ENCODE peak calls at places on chromosomes 16 and 17, in nine cellular contexts. One of them, this sample, is unnamed.

GRCh38 chr17:64615025-64615677 is 47.0 kb downstream of the SMURF2 start:
- DNase-seq in CD8-positive, alpha-beta T cell: no peak
- DNase-seq in psoas muscle: no peak
- DNase-seq in MM.1S: no peak
- DNase-seq in stomach: no peak
- DNase-seq in dorsolateral prefrontal cortex: no peak
- DNase-seq in body of pancreas: no peak
- DNase-seq in pancreas: no peak
- DNase-seq in aorta: no peak
- DNase-seq in this sample: no peak

GRCh38 chr17:71963791-71964190 is 157.0 kb upstream of the SOX9 start:
- DNase-seq in MM.1S: no peak
- DNase-seq in CD8-positive, alpha-beta T cell: no peak
- DNase-seq in aorta: no peak
- DNase-seq in dorsolateral prefrontal cortex: no peak
- DNase-seq in psoas muscle: no peak
- DNase-seq in body of pancreas: no peak
- DNase-seq in stomach: no peak
- DNase-seq in pancreas: no peak
- DNase-seq in this sample: no peak

GRCh38 chr16:81745704-81746558 is 33.2 kb upstream of the PLCG2 start:
- DNase-seq in dorsolateral prefrontal cortex: peak; percentile 80
- DNase-seq in psoas muscle: peak; percentile 57
- DNase-seq in aorta: peak; percentile 89
- DNase-seq in stomach: peak; percentile 71
- DNase-seq in MM.1S: peak; percentile 63
- DNase-seq in body of pancreas: peak; percentile 67
- DNase-seq in pancreas: peak; percentile 70
- DNase-seq in CD8-positive, alpha-beta T cell: peak; percentile 74
- DNase-seq in this sample: peak; percentile 81

GRCh38 chr17:2084766-2085647 is 30.1 kb downstream of the HIC1 start:
- DNase-seq in aorta: no peak
- DNase-seq in CD8-positive, alpha-beta T cell: no peak
- DNase-seq in MM.1S: no peak
- DNase-seq in dorsolateral prefrontal cortex: no peak
- DNase-seq in pancreas: no peak
- DNase-seq in body of pancreas: no peak
- DNase-seq in psoas muscle: peak; percentile 68
- DNase-seq in stomach: no peak
- DNase-seq in this sample: no peak

GRCh38 chr16:85275533-85276249 is 163.4 kb upstream of the CIBAR2 start:
- DNase-seq in aorta: peak; percentile 93
- DNase-seq in dorsolateral prefrontal cortex: peak; percentile 81
- DNase-seq in CD8-positive, alpha-beta T cell: peak; percentile 51
- DNase-seq in stomach: peak; percentile 77
- DNase-seq in MM.1S: peak; percentile 9
- DNase-seq in pancreas: peak; percentile 73
- DNase-seq in psoas muscle: peak; percentile 76
- DNase-seq in body of pancreas: peak; percentile 69
- DNase-seq in this sample: peak; percentile 65

GRCh38 chr17:81912441-81913309 is 1.5 kb upstream of the PCYT2 start:
- DNase-seq in pancreas: no peak
- DNase-seq in MM.1S: no peak
- DNase-seq in CD8-positive, alpha-beta T cell: no peak
- DNase-seq in psoas muscle: no peak
- DNase-seq in dorsolateral prefrontal cortex: no peak
- DNase-seq in aorta: no peak
- DNase-seq in stomach: peak; percentile 65
- DNase-seq in body of pancreas: no peak
- DNase-seq in this sample: no peak

GRCh38 chr16:75097941-75098897 is 18.4 kb downstream of the LDHD start:
- DNase-seq in psoas muscle: no peak
- DNase-seq in pancreas: no peak
- DNase-seq in body of pancreas: no peak
- DNase-seq in MM.1S: no peak
- DNase-seq in CD8-positive, alpha-beta T cell: peak; percentile 25
- DNase-seq in dorsolateral prefrontal cortex: no peak
- DNase-seq in stomach: peak; percentile 47
- DNase-seq in aorta: no peak
- DNase-seq in this sample: peak; percentile 60

GRCh38 chr17:38663964-38664644 is 10.7 kb downstream of the EPOP start:
- DNase-seq in dorsolateral prefrontal cortex: no peak
- DNase-seq in stomach: no peak
- DNase-seq in MM.1S: no peak
- DNase-seq in aorta: no peak
- DNase-seq in psoas muscle: no peak
- DNase-seq in CD8-positive, alpha-beta T cell: no peak
- DNase-seq in body of pancreas: no peak
- DNase-seq in pancreas: no peak
- DNase-seq in this sample: no peak

GRCh38 chr17:78131172-78132085 is 858 bp downstream of the TMC8 start:
- DNase-seq in body of pancreas: no peak
- DNase-seq in aorta: peak; percentile 82
- DNase-seq in stomach: no peak
- DNase-seq in MM.1S: peak; percentile 35
- DNase-seq in pancreas: no peak
- DNase-seq in dorsolateral prefrontal cortex: no peak
- DNase-seq in psoas muscle: no peak
- DNase-seq in CD8-positive, alpha-beta T cell: no peak
- DNase-seq in this sample: no peak

GRCh38 chr16:76428858-76429257 is 151.7 kb downstream of the CNTNAP4 start:
- DNase-seq in aorta: no peak
- DNase-seq in CD8-positive, alpha-beta T cell: no peak
- DNase-seq in psoas muscle: no peak
- DNase-seq in dorsolateral prefrontal cortex: no peak
- DNase-seq in body of pancreas: peak; percentile 10
- DNase-seq in stomach: no peak
- DNase-seq in pancreas: no peak
- DNase-seq in MM.1S: no peak
- DNase-seq in this sample: no peak

GRCh38 chr17:19533718-19534561 is at the start of gene SLC47A1:
- DNase-seq in pancreas: no peak
- DNase-seq in aorta: peak; percentile 84
- DNase-seq in MM.1S: peak; percentile 50
- DNase-seq in body of pancreas: peak; percentile 13
- DNase-seq in stomach: no peak
- DNase-seq in psoas muscle: peak; percentile 58
- DNase-seq in CD8-positive, alpha-beta T cell: peak; percentile 7
- DNase-seq in dorsolateral prefrontal cortex: no peak
- DNase-seq in this sample: no peak

GRCh38 chr16:57043248-57043647 is 49.1 kb upstream of the CPNE2 start:
- DNase-seq in aorta: no peak
- DNase-seq in MM.1S: no peak
- DNase-seq in pancreas: no peak
- DNase-seq in body of pancreas: no peak
- DNase-seq in CD8-positive, alpha-beta T cell: no peak
- DNase-seq in psoas muscle: no peak
- DNase-seq in stomach: no peak
- DNase-seq in dorsolateral prefrontal cortex: no peak
- DNase-seq in this sample: no peak
- H3K27ac ChIP-seq in aorta: no peak overlapping the region
- H3K27ac ChIP-seq in MM.1S: no peak overlapping the region
- H3K27ac ChIP-seq in pancreas: no peak overlapping the region
- H3K27ac ChIP-seq in body of pancreas: no peak overlapping the region
- H3K27ac ChIP-seq in CD8-positive, alpha-beta T cell: peak overlapping the region; percentile 53
- H3K27ac ChIP-seq in psoas muscle: no peak overlapping the region
- H3K27ac ChIP-seq in stomach: no peak overlapping the region
- H3K27ac ChIP-seq in dorsolateral prefrontal cortex: no peak overlapping the region
- H3K27ac ChIP-seq in this sample: no peak overlapping the region

DNA sequence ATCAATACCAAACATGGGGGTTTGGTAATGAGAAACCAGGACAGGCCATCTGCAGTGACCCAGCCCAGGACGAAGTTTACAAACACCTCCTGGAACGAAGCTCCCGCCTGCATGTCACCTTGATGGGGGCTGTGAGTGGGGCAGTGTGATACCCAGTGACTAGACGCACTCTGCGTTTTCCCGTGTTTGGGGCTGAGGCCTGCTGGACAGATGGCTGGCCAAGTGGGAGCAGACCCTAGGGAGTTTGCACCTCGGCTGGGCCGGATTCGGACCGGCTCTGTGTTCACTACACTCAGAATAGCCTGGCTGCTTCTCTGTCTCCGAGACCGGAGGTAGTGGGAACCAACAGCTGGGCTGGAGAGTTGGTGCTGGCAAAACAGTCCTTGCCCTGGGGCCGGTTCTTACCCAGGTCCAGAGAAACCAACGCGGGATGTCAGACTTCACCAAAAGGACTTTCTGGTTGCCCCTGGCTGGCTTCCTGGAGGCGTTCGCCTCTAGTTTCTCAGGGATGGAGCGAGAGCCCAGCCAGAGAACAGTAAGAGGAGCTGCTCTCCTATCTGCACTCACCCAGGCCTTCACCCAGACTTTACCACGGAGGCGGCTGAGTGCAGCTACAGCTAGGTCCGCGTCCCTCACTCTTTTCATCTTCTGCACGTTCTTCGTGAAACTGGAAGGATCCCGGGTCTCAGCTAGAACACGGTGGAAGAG is 20.4 kb downstream of the CARHSP1 start:
- DNase-seq in psoas muscle: no peak
- DNase-seq in CD8-positive, alpha-beta T cell: no peak
- DNase-seq in pancreas: no peak
- DNase-seq in stomach: no peak
- DNase-seq in aorta: peak; percentile 47
- DNase-seq in MM.1S: no peak
- DNase-seq in dorsolateral prefrontal cortex: peak; percentile 26
- DNase-seq in body of pancreas: no peak
- DNase-seq in this sample: no peak
- H3K27ac ChIP-seq in psoas muscle: no peak overlapping the region
- H3K27ac ChIP-seq in CD8-positive, alpha-beta T cell: no peak overlapping the region
- H3K27ac ChIP-seq in pancreas: no peak overlapping the region
- H3K27ac ChIP-seq in stomach: no peak overlapping the region
- H3K27ac ChIP-seq in aorta: no peak overlapping the region
- H3K27ac ChIP-seq in MM.1S: no peak overlapping the region
- H3K27ac ChIP-seq in dorsolateral prefrontal cortex: no peak overlapping the region
- H3K27ac ChIP-seq in body of pancreas: no peak overlapping the region
- H3K27ac ChIP-seq in this sample: no peak overlapping the region

GRCh38 chr16:67860589-67861398 is 12.1 kb upstream of the EDC4 start:
- DNase-seq in psoas muscle: no peak
- DNase-seq in dorsolateral prefrontal cortex: no peak
- DNase-seq in stomach: no peak
- DNase-seq in CD8-positive, alpha-beta T cell: no peak
- DNase-seq in MM.1S: no peak
- DNase-seq in aorta: no peak
- DNase-seq in body of pancreas: no peak
- DNase-seq in pancreas: no peak
- DNase-seq in this sample: no peak
- H3K27ac ChIP-seq in psoas muscle: peak overlapping the region; percentile 92
- H3K27ac ChIP-seq in dorsolateral prefrontal cortex: no peak overlapping the region
- H3K27ac ChIP-seq in stomach: peak overlapping the region; percentile 72
- H3K27ac ChIP-seq in CD8-positive, alpha-beta T cell: no peak overlapping the region
- H3K27ac ChIP-seq in MM.1S: no peak overlapping the region
- H3K27ac ChIP-seq in aorta: peak overlapping the region; percentile 38
- H3K27ac ChIP-seq in body of pancreas: no peak overlapping the region
- H3K27ac ChIP-seq in pancreas: no peak overlapping the region
- H3K27ac ChIP-seq in this sample: peak overlapping the region; percentile 81

GRCh38 chr16:67170948-67171649 is 761 bp downstream of the NOL3 start:
- DNase-seq in CD8-positive, alpha-beta T cell: no peak
- DNase-seq in dorsolateral prefrontal cortex: no peak
- DNase-seq in MM.1S: no peak
- DNase-seq in aorta: no peak
- DNase-seq in stomach: no peak
- DNase-seq in body of pancreas: no peak
- DNase-seq in psoas muscle: no peak
- DNase-seq in pancreas: no peak
- DNase-seq in this sample: no peak

GRCh38 chr16:67170168-67170947 is at the start of gene NOL3:
- DNase-seq in aorta: peak; percentile 95
- DNase-seq in MM.1S: peak; percentile 81
- DNase-seq in stomach: peak; percentile 84
- DNase-seq in body of pancreas: peak; percentile 90
- DNase-seq in dorsolateral prefrontal cortex: no peak
- DNase-seq in psoas muscle: peak; percentile 89
- DNase-seq in pancreas: peak; percentile 81
- DNase-seq in CD8-positive, alpha-beta T cell: no peak
- DNase-seq in this sample: peak; percentile 84

GRCh38 chr16:67174706-67175231 is 4.4 kb downstream of the NOL3 start:
- DNase-seq in MM.1S: no peak
- DNase-seq in aorta: no peak
- DNase-seq in stomach: no peak
- DNase-seq in pancreas: no peak
- DNase-seq in CD8-positive, alpha-beta T cell: no peak
- DNase-seq in body of pancreas: no peak
- DNase-seq in psoas muscle: no peak
- DNase-seq in dorsolateral prefrontal cortex: no peak
- DNase-seq in this sample: no peak

GRCh38 chr16:67173808-67174705 is 3.7 kb downstream of the NOL3 start:
- DNase-seq in MM.1S: peak; percentile 94
- DNase-seq in dorsolateral prefrontal cortex: peak; percentile 82
- DNase-seq in CD8-positive, alpha-beta T cell: peak; percentile 51
- DNase-seq in psoas muscle: peak; percentile 91
- DNase-seq in stomach: peak; percentile 94
- DNase-seq in pancreas: peak; percentile 92
- DNase-seq in body of pancreas: peak; percentile 95
- DNase-seq in aorta: peak; percentile 95
- DNase-seq in this sample: peak; percentile 86

GRCh38 chr16:67173323-67173722 is 3.0 kb downstream of the NOL3 start:
- DNase-seq in pancreas: no peak
- DNase-seq in body of pancreas: no peak
- DNase-seq in psoas muscle: no peak
- DNase-seq in dorsolateral prefrontal cortex: no peak
- DNase-seq in stomach: no peak
- DNase-seq in aorta: no peak
- DNase-seq in MM.1S: no peak
- DNase-seq in CD8-positive, alpha-beta T cell: no peak
- DNase-seq in this sample: no peak
- H3K27ac ChIP-seq in pancreas: peak overlapping the region; percentile 85
- H3K27ac ChIP-seq in body of pancreas: peak overlapping the region; percentile 94
- H3K27ac ChIP-seq in psoas muscle: peak overlapping the region; percentile 97
- H3K27ac ChIP-seq in dorsolateral prefrontal cortex: peak overlapping the region; percentile 65
- H3K27ac ChIP-seq in stomach: peak overlapping the region; percentile 92
- H3K27ac ChIP-seq in aorta: peak overlapping the region; percentile 90
- H3K27ac ChIP-seq in MM.1S: peak overlapping the region; percentile 68
- H3K27ac ChIP-seq in CD8-positive, alpha-beta T cell: no peak overlapping the region
- H3K27ac ChIP-seq in this sample: peak overlapping the region; percentile 89

DNA sequence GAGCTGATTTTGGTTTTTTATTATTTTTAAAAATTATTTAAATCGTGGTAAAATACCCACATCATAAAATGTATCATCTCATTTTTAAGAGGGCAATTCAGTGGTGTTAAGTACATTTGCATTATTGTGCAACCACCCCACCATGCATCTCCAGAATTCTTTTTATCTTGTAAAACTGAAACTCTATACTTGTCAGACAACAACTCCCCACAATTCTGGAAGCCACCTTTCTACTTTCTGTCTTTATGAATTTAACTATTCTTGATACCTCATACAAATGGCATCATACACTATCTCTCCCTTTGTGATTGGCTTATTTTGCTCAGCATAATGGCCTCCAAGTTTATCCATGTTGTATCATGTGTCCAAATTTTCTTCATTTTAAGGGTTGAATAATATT is 97.9 kb downstream of the HS3ST3B1 start:
- DNase-seq in MM.1S: peak; percentile 33
- DNase-seq in stomach: no peak
- DNase-seq in body of pancreas: no peak
- DNase-seq in CD8-positive, alpha-beta T cell: no peak
- DNase-seq in pancreas: no peak
- DNase-seq in psoas muscle: no peak
- DNase-seq in aorta: no peak
- DNase-seq in dorsolateral prefrontal cortex: no peak
- DNase-seq in this sample: no peak
- H3K27ac ChIP-seq in MM.1S: peak overlapping the region; percentile 6
- H3K27ac ChIP-seq in stomach: no peak overlapping the region
- H3K27ac ChIP-seq in body of pancreas: no peak overlapping the region
- H3K27ac ChIP-seq in CD8-positive, alpha-beta T cell: no peak overlapping the region
- H3K27ac ChIP-seq in pancreas: no peak overlapping the region
- H3K27ac ChIP-seq in psoas muscle: no peak overlapping the region
- H3K27ac ChIP-seq in aorta: no peak overlapping the region
- H3K27ac ChIP-seq in dorsolateral prefrontal cortex: no peak overlapping the region
- H3K27ac ChIP-seq in this sample: no peak overlapping the region

This sample was measured in lung.